ENCODE peak calls at places on chromosomes 2 and 18, in seven cellular contexts. U, P, T, K, M, B and Y are unnamed samples.

GRCh38 chr2:207133493-207133861 is 32.3 kb downstream of the KLF7 start:
- DNase-seq in T (no peak), M (peak), U (no peak), B (no peak), P (no peak), K (peak), Y (no peak)

GRCh38 chr18:9319333-9319732 is 15.2 kb upstream of the TWSG1 start:
- DNase-seq in T (no peak), K (no peak), M (no peak), U (no peak), B (no peak), P (no peak), Y (no peak)

GRCh38 chr2:54456526-54457325 is 599 bp downstream of the SPTBN1 start:
- DNase-seq in B (no peak), K (peak), P (peak), M (peak), U (peak), T (peak), Y (no peak)

GRCh38 chr2:226956659-226957058 is 120.8 kb downstream of the RHBDD1 start:
- DNase-seq in U (no peak), K (no peak), P (no peak), B (no peak), T (no peak), M (no peak), Y (no peak)

GRCh38 chr2:109355192-109355843 is 226.3 kb downstream of the SH3RF3 start:
- DNase-seq in U (no peak), T (no peak), P (no peak), K (no peak), B (no peak), M (no peak), Y (no peak)

GRCh38 chr2:88600038-88600465 is 27.2 kb downstream of the EIF2AK3 start:
- DNase-seq in T (peak), P (peak), M (peak), U (peak), B (peak), K (peak), Y (no peak)

GRCh38 chr2:120443946-120444345 is 98.0 kb downstream of the INHBB start:
- DNase-seq in M (no peak), K (no peak), U (no peak), B (no peak), P (no peak), T (no peak), Y (no peak)

GRCh38 chr2:168666339-168666738 is 136.1 kb upstream of the NOSTRIN start:
- DNase-seq in K (no peak), B (no peak), U (no peak), T (no peak), P (no peak), M (no peak), Y (no peak)

GRCh38 chr2:220104871-220105351 is 477.5 kb downstream of the SLC4A3 start:
- DNase-seq in B (no peak), K (no peak), M (peak), T (peak), U (no peak), P (peak), Y (no peak)

GRCh38 chr2:108965540-108966299 is 23.3 kb downstream of the EDAR start:
- DNase-seq in M (no peak), P (no peak), T (no peak), B (no peak), K (no peak), U (no peak), Y (no peak)

GRCh38 chr2:136363921-136364320 is 246.0 kb upstream of the CXCR4 start:
- DNase-seq in U (no peak), B (no peak), K (peak), T (no peak), M (no peak), P (no peak), Y (no peak)

GRCh38 chr2:54471221-54471711 is 15.1 kb downstream of the SPTBN1 start:
- DNase-seq in K (peak), T (peak), B (no peak), U (no peak), P (peak), M (peak), Y (no peak)

GRCh38 chr2:3481736-3482362 is 37.5 kb downstream of the ADI1 start:
- DNase-seq in P (no peak), T (no peak), M (no peak), B (no peak), U (no peak), K (no peak), Y (no peak)

GRCh38 chr2:136411946-136412345 is 294.0 kb upstream of the CXCR4 start:
- DNase-seq in M (no peak), B (no peak), T (no peak), P (no peak), U (no peak), K (no peak), Y (no peak)